ENCODE peak calls at places on chromosome 2, in seven cellular contexts. Y, I, U, M, F, Q and G are unnamed samples.

GRCh38 chr2:218569661-218570500 is 1.2 kb downstream of the CNOT9 start:
- DNase-seq in Y (no peak), I (peak; percentile 67), U (peak; percentile 24), M (no peak), F (peak; percentile 24), Q (peak; percentile 34), G (no peak)

GRCh38 chr2:54704688-54705605 is 18.5 kb upstream of the EML6 start:
- DNase-seq in Y (no peak), I (peak; percentile 77), U (peak; percentile 74), M (no peak), F (peak; percentile 61), Q (peak; percentile 76), G (no peak)

GRCh38 chr2:240325654-240326031 is 109.8 kb upstream of the GPC1 start:
- DNase-seq in Y (no peak), I (no peak), U (no peak), M (no peak), F (peak; percentile 82), Q (no peak), G (no peak)

GRCh38 chr2:120699292-120699691 is 36.4 kb upstream of the GLI2 start:
- DNase-seq in Y (no peak), I (no peak), U (no peak), M (no peak), F (no peak), Q (no peak), G (no peak)

GRCh38 chr2:158809816-158810215 is 14.7 kb downstream of the DAPL1 start:
- DNase-seq in Y (no peak), I (no peak), U (no peak), M (no peak), F (no peak), Q (no peak), G (no peak)

GRCh38 chr2:37301408-37301807 is 23.2 kb downstream of the PRKD3 start:
- DNase-seq in Y (no peak), I (no peak), U (no peak), M (no peak), F (no peak), Q (no peak), G (no peak)

GRCh38 chr2:191180712-191181111 is 29.9 kb upstream of the STAT4 start:
- DNase-seq in Y (no peak), I (peak; percentile 42), U (no peak), M (no peak), F (no peak), Q (no peak), G (no peak)

GRCh38 chr2:109419960-109420370 is 193.8 kb downstream of the SEPTIN10 start:
- DNase-seq in Y (no peak), I (peak; percentile 83), U (no peak), M (no peak), F (peak; percentile 73), Q (no peak), G (no peak)

GRCh38 chr2:237122214-237122666 is 36.6 kb downstream of the COPS8 start:
- DNase-seq in Y (peak; percentile 83), I (peak; percentile 87), U (peak; percentile 80), M (peak; percentile 44), F (peak; percentile 68), Q (peak; percentile 54), G (no peak)

GRCh38 chr2:47602996-47603395 is 179.9 kb upstream of the MSH6 start:
- DNase-seq in Y (no peak), I (peak; percentile 25), U (peak; percentile 12), M (no peak), F (no peak), Q (no peak), G (no peak)

GRCh38 chr2:97945791-97946190 is 50.0 kb downstream of the TMEM131 start:
- DNase-seq in Y (no peak), I (no peak), U (no peak), M (no peak), F (no peak), Q (no peak), G (no peak)

GRCh38 chr2:61017556-61018318 is at the start of the genes PEX13 and PUS10:
- DNase-seq in Y (peak; percentile 72), I (peak; percentile 69), U (peak; percentile 90), M (peak; percentile 31), F (peak; percentile 86), Q (peak; percentile 99), G (peak; percentile 17)

GRCh38 chr2:149087751-149088150 is 49.3 kb downstream of the LYPD6B start:
- DNase-seq in Y (no peak), I (no peak), U (no peak), M (no peak), F (no peak), Q (no peak), G (no peak)

GRCh38 chr2:125427721-125428315 is 1228.1 kb upstream of the GYPC start:
- DNase-seq in Y (no peak), I (peak; percentile 79), U (no peak), M (no peak), F (no peak), Q (no peak), G (no peak)

GRCh38 chr2:210895132-210895531 is 338.7 kb downstream of the CPS1 start:
- DNase-seq in Y (peak; percentile 58), I (no peak), U (peak; percentile 1), M (peak; percentile 19), F (no peak), Q (peak; percentile 54), G (no peak)

GRCh38 chr2:130850788-130851623 is 14.3 kb downstream of the ARHGEF4 start:
- DNase-seq in Y (no peak), I (no peak), U (no peak), M (no peak), F (peak; percentile 57), Q (no peak), G (no peak)

GRCh38 chr2:55824554-55825096 is 99.0 kb downstream of the EFEMP1 start:
- DNase-seq in Y (no peak), I (no peak), U (no peak), M (no peak), F (no peak), Q (no peak), G (no peak)

GRCh38 chr2:161971532-161971931 is 102.5 kb downstream of the DPP4 start:
- DNase-seq in Y (no peak), I (no peak), U (no peak), M (no peak), F (no peak), Q (no peak), G (no peak)

GRCh38 chr2:124024491-124025348 is at the start of gene CNTNAP5:
- DNase-seq in Y (peak; percentile 88), I (no peak), U (no peak), M (no peak), F (peak; percentile 89), Q (no peak), G (no peak)

GRCh38 chr2:127516031-127516430 is 10.3 kb downstream of the IWS1 start:
- DNase-seq in Y (no peak), I (peak; percentile 27), U (no peak), M (no peak), F (no peak), Q (no peak), G (no peak)

GRCh38 chr2:50952596-50952995 is 79.3 kb downstream of the NRXN1 start:
- DNase-seq in Y (no peak), I (peak; percentile 67), U (no peak), M (no peak), F (no peak), Q (no peak), G (no peak)
- TF ChIP-seq USF2 in Y (no peak), I (no peak), U (no peak), M (no peak), F (no peak), Q (no peak), G (no peak)

GRCh38 chr2:30149513-30149912 is 2.7 kb downstream of the YPEL5 start:
- DNase-seq in Y (peak; percentile 19), I (no peak), U (no peak), M (no peak), F (no peak), Q (peak; percentile 59), G (no peak)
- TF ChIP-seq USF2 in Y (no peak), I (no peak), U (no peak), M (no peak), F (no peak), Q (no peak), G (no peak)

DNA sequence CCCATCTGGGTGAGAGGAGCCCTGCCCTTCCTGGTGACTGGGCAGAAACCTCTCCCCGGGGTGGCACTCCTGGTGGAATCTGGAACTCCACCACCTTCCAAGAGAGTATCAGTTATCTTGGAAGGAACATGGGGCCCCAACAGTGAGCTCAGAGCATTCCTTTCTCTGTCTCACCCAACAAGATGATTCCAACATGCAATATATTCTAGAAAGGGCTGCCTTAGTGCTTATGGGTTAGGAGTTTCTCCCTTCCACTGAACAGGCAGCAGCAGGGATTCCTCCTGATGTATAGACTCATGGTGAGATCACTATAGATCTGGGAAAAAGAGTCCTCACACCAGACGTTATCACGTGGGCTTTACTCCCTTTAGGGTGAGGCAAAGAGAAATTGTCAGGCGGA is 147.1 kb downstream of the COL4A4 start:
- DNase-seq in Y (no peak), I (peak; percentile 31), U (no peak), M (no peak), F (no peak), Q (no peak), G (no peak)
- TF ChIP-seq USF2 in Y (no peak), I (no peak), U (no peak), M (no peak), F (no peak), Q (no peak), G (no peak)

DNA sequence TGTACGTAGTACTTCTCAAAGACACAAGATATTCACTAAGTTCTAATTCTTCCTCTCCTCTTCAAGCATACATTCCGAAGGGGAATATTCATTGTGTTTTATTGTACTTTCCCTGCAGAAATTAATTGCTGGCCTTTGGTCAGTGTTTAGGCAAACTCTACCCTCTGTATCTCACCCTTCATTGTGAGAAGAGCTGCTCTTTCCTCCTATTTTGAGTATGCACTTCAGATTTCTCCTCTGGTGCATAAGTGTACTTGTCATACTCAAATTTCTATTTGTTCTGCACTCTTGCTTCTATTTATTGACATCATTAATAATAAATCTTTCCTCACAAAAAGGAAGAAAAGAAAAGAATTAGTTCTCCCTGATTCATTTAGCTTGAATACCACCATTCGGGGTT is 485.4 kb upstream of the SLC8A1 start:
- DNase-seq in Y (no peak), I (no peak), U (no peak), M (no peak), F (no peak), Q (no peak), G (no peak)
- TF ChIP-seq USF2 in Y (no peak), I (no peak), U (no peak), M (no peak), F (no peak), Q (no peak), G (no peak)